ENCODE peak calls at places on chromosomes 5 and 9, in four cellular contexts. L, U, X and A are unnamed samples.

GRCh38 chr9:84140535-84141101 is 160.0 kb downstream of the RMI1 start:
- DNase-seq in L (no peak), U (no peak), X (no peak), A (peak)

GRCh38 chr9:100577776-100578448 is at the start of gene CAVIN4:
- DNase-seq in L (no peak), U (no peak), X (no peak), A (peak)

GRCh38 chr5:125376059-125376641 is 629.7 kb upstream of the ZNF608 start:
- DNase-seq in L (no peak), U (no peak), X (no peak), A (no peak)

GRCh38 chr9:105385372-105385985 is 62.4 kb upstream of the FSD1L start:
- DNase-seq in L (peak), U (no peak), X (no peak), A (no peak)

GRCh38 chr5:53180971-53181370 is 71.4 kb upstream of the MOCS2 start:
- DNase-seq in L (no peak), U (no peak), X (no peak), A (no peak)

GRCh38 chr5:73104326-73104725 is 16.0 kb upstream of the TMEM171 start:
- DNase-seq in L (no peak), U (no peak), X (no peak), A (no peak)

GRCh38 chr9:90841615-90842014 is 40.0 kb downstream of the SYK start:
- DNase-seq in L (no peak), U (no peak), X (no peak), A (no peak)

GRCh38 chr5:1735320-1735970 is 64.2 kb downstream of the MRPL36 start:
- DNase-seq in L (no peak), U (no peak), X (peak), A (peak)

GRCh38 chr5:42995152-42995751 is 44.9 kb downstream of the ANXA2R start:
- DNase-seq in L (no peak), U (no peak), X (no peak), A (no peak)

GRCh38 chr5:145948047-145948446 is 11.7 kb downstream of the SH3RF2 start:
- DNase-seq in L (no peak), U (no peak), X (no peak), A (no peak)

GRCh38 chr9:98866435-98867108 is 59.1 kb downstream of the GALNT12 start:
- DNase-seq in L (no peak), U (no peak), X (no peak), A (no peak)

GRCh38 chr5:168656633-168657032 is 77.5 kb upstream of the PANK3 start:
- DNase-seq in L (no peak), U (no peak), X (no peak), A (no peak)

GRCh38 chr5:139554264-139554663 is 6.9 kb upstream of the UBE2D2 start:
- DNase-seq in L (no peak), U (no peak), X (no peak), A (peak)

GRCh38 chr9:129242971-129243561 is 65.0 kb upstream of the IER5L start:
- DNase-seq in L (peak), U (no peak), X (peak), A (peak)

GRCh38 chr5:145260670-145261069 is 574.5 kb downstream of the PRELID2 start:
- DNase-seq in L (no peak), U (no peak), X (no peak), A (no peak)

GRCh38 chr5:32725994-32726659 is 15.0 kb downstream of the NPR3 start:
- DNase-seq in L (no peak), U (no peak), X (no peak), A (no peak)

GRCh38 chr9:69168709-69169217 is 5.3 kb upstream of the TJP2 start:
- DNase-seq in L (no peak), U (no peak), X (no peak), A (peak)

GRCh38 chr5:100614308-100614707 is 79.1 kb downstream of the FAM174A start:
- DNase-seq in L (no peak), U (no peak), X (no peak), A (no peak)

GRCh38 chr5:42745426-42745825 is 11.2 kb upstream of the CCDC152 start:
- DNase-seq in L (no peak), U (peak), X (no peak), A (no peak)

GRCh38 chr5:135135530-135136201 is 101.6 kb upstream of the PITX1 start:
- DNase-seq in L (peak), U (peak), X (peak), A (no peak)

GRCh38 chr9:127853312-127854168 is 918 bp downstream of the ENG start:
- DNase-seq in L (no peak), U (no peak), X (no peak), A (peak)

GRCh38 chr5:131534995-131535394 is 100.0 kb downstream of the RAPGEF6 start:
- DNase-seq in L (no peak), U (no peak), X (no peak), A (no peak)

GRCh38 chr9:129392093-129392541 is 214.1 kb upstream of the IER5L start:
- DNase-seq in L (no peak), U (no peak), X (peak), A (no peak)

GRCh38 chr5:39224196-39224754 is 4.9 kb upstream of the FYB1 start:
- DNase-seq in L (no peak), U (peak), X (no peak), A (no peak)

GRCh38 chr5:151961557-151961956 is 36.9 kb upstream of the GLRA1 start:
- DNase-seq in L (no peak), U (no peak), X (no peak), A (no peak)

GRCh38 chr9:124035001-124035650 is 23.6 kb downstream of the LHX2 start:
- DNase-seq in L (no peak), U (no peak), X (peak), A (peak)

GRCh38 chr9:34989946-34990635 is 546 bp downstream of the DNAJB5 start:
- DNase-seq in L (peak), U (no peak), X (peak), A (peak)

GRCh38 chr5:134458676-134459403 is 47.2 kb upstream of the CDKN2AIPNL start:
- DNase-seq in L (peak), U (no peak), X (peak), A (no peak)

GRCh38 chr9:747567-747966 is 93.9 kb upstream of the DMRT1 start:
- DNase-seq in L (no peak), U (no peak), X (no peak), A (no peak)

GRCh38 chr9:744790-745456 is 96.6 kb upstream of the DMRT1 start:
- DNase-seq in L (peak), U (no peak), X (no peak), A (no peak)

GRCh38 chr9:744046-744712 is 97.3 kb upstream of the DMRT1 start:
- DNase-seq in L (no peak), U (no peak), X (no peak), A (no peak)

GRCh38 chr9:746661-747434 is 94.6 kb upstream of the DMRT1 start:
- DNase-seq in L (no peak), U (no peak), X (no peak), A (peak)

DNA sequence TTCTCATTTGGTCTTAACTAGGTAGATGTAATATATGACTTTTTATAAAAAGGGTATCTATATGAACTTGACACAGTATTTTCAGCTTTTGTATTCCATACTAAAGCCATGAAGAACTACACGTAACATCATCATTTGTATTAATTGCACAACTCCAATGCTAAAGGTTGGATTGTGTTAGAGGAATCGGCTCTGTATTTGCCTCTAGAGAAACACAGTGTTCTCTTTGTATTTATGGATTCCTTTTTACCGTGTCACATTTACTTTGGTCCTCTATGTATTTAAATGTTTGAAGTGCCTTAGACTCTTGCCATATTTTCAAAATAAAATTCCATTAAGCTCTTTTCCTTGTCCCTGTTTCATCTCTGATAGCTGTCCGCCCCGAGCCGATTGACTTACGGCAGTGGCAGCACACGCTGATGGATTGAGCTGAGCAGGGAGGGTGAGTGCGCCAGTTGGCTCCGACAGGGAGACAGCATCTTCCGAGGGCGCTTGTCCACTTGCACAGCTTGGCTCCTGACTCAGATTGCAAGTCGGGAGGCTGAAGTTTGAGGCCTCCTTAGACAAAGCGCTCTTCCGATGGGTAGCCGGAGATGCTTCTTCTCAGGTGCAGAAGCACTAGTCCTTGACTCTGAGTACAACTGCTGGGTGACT is 95.6 kb upstream of the DMRT1 start:
- DNase-seq in L (no peak), U (no peak), X (no peak), A (no peak)
- H3K27ac ChIP-seq in L (peak), U (no peak), X (peak), A (no peak)

GRCh38 chr9:616694-617093 is 224.8 kb upstream of the DMRT1 start:
- DNase-seq in L (no peak), U (no peak), X (no peak), A (no peak)

GRCh38 chr9:613771-614347 is 227.6 kb upstream of the DMRT1 start:
- DNase-seq in L (peak), U (peak), X (peak), A (peak)

GRCh38 chr9:614421-614820 is 227.1 kb upstream of the DMRT1 start:
- DNase-seq in L (no peak), U (no peak), X (no peak), A (no peak)

GRCh38 chr9:617441-618085 is 223.9 kb upstream of the DMRT1 start:
- DNase-seq in L (no peak), U (no peak), X (no peak), A (no peak)

GRCh38 chr9:615756-616155 is 225.7 kb upstream of the DMRT1 start:
- DNase-seq in L (no peak), U (no peak), X (no peak), A (no peak)
- H3K27ac ChIP-seq in L (peak), U (no peak), X (peak), A (no peak)

DNA sequence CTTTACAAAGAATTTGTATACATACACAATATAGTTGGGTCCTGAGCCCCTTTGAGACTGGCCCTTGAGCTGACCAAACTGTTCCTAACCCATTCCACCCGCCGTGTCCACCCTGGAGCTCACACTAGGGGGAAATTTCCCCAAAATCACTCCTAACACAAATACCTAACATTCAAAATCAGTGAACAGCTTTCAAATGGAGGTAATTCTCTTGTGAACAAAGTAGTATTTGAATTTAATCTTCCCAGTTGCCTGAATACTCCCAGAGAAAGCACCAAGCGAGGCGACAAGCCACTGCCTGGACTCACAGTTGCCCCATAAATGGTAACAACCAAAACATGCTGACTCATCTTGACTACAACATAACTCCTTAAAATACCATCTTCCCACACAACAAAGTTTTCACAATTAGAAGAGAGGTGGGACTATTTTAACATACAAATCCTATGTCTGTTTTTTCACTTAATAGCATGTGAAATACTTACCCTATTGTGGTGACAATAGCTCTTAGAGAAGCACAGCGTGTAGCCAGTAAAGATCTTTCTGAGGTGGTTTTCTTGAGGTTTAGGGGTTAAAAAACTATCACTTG is 31.7 kb upstream of the SCAMP1 start:
- DNase-seq in L (no peak), U (no peak), X (no peak), A (peak)
- H3K27ac ChIP-seq in L (no peak), U (peak), X (no peak), A (no peak)

DNA sequence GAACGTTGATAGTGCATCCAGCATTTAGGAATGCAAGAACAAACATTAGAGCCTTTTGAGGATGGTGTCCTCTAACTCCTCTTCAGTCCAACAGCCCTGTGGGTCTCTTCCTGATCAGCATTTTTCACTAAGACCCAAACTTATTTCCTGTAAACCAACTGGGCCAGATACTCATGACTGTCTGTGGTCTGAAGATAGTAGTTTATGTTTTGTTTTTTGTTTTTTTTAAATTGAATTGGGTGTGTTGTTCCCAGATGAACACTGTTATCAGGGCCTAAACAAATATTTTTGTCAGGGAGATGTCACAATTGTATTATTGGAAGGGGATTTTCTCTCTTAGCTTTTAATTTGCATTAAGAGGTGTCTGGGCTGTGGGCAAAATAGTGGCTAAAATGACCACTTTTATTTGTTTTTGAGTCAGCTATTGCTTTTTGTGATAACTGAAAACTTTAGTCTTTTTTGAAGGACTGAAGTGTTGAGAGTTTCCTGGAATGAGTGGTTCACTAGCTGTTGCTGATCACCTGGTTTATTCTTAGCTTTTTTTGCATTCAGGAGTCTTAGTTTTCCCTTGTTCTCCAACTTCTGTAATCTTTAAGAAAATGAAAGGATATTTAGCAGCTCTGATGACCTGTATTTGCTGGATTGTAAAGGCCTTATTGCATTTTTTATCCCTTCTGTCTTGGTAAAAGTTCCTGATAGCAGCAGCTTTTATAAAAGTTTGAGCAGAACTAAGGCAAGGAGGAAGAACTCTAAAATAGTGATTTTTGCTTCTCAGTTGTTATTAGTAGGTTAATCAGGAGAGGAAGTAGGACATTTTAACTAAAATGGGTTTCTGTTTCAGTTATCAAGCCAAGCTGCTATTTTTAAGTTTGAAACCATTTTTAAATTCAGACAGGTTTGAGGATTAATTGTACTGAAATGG is 5.5 kb downstream of the MAN2A1 start:
- DNase-seq in L (no peak), U (no peak), X (no peak), A (no peak)
- H3K27ac ChIP-seq in L (peak), U (no peak), X (no peak), A (no peak)